ENCODE peak calls at places on chromosomes 12 and 14, in six cellular contexts. V, C, Z, F, O and B are unnamed samples.

GRCh38 chr14:104237651-104238423 is 99.5 kb downstream of the KIF26A start:
- DNase-seq in O (no peak), F (no peak), Z (no peak), C (no peak), V (peak), B (no peak)

GRCh38 chr12:124309744-124310143 is 14.9 kb downstream of the RFLNA start:
- DNase-seq in O (no peak), F (no peak), C (no peak), Z (no peak), V (no peak), B (no peak)

GRCh38 chr12:117968084-117968789 is 553 bp downstream of the KSR2 start:
- DNase-seq in V (peak), O (no peak), Z (no peak), C (no peak), F (no peak), B (no peak)

GRCh38 chr12:16153273-16153672 is 124.2 kb downstream of the SLC15A5 start:
- DNase-seq in Z (no peak), V (no peak), O (no peak), C (no peak), F (no peak), B (no peak)

GRCh38 chr14:51597511-51597920 is 54.2 kb upstream of the FRMD6 start:
- DNase-seq in F (no peak), C (no peak), Z (peak), O (peak), V (no peak), B (no peak)

GRCh38 chr14:36655571-36655962 is 6.1 kb upstream of the PAX9 start:
- DNase-seq in C (no peak), Z (no peak), V (no peak), O (no peak), F (no peak), B (no peak)

GRCh38 chr12:66279127-66279712 is 23.1 kb upstream of the HELB start:
- DNase-seq in F (peak), C (peak), O (no peak), Z (peak), V (no peak), B (no peak)

GRCh38 chr12:69348162-69348938 is at the start of gene LYZ:
- DNase-seq in Z (no peak), V (no peak), F (no peak), O (no peak), C (no peak), B (no peak)

GRCh38 chr12:4118601-4119156 is 154.9 kb upstream of the CCND2 start:
- DNase-seq in F (no peak), C (no peak), O (no peak), V (peak), Z (no peak), B (no peak)

GRCh38 chr14:37466003-37466622 is 128.9 kb downstream of the FOXA1 start:
- DNase-seq in Z (no peak), F (no peak), V (no peak), C (no peak), O (no peak), B (no peak)

GRCh38 chr12:29582677-29583076 is 85.2 kb upstream of the OVCH1 start:
- DNase-seq in V (no peak), Z (no peak), O (no peak), C (peak), F (no peak), B (no peak)

GRCh38 chr12:47039756-47040155 is 39.7 kb upstream of the PCED1B start:
- DNase-seq in Z (no peak), F (no peak), V (no peak), C (no peak), O (no peak), B (no peak)

GRCh38 chr12:91910871-91911388 is 234.7 kb downstream of the BTG1 start:
- DNase-seq in F (no peak), C (no peak), O (no peak), Z (no peak), V (no peak), B (no peak)

GRCh38 chr14:68975667-68976066 is 3.4 kb downstream of the ACTN1 start:
- DNase-seq in F (no peak), C (peak), O (peak), V (peak), Z (peak), B (no peak)

GRCh38 chr14:104734991-104735779 is 11.2 kb downstream of the ADSS1 start:
- DNase-seq in C (no peak), V (no peak), Z (no peak), O (no peak), F (no peak), B (no peak)

GRCh38 chr12:74538491-74539258 is 1.0 kb downstream of the ATXN7L3B start:
- DNase-seq in C (peak), V (no peak), F (no peak), Z (peak), O (no peak), B (no peak)

GRCh38 chr12:104684884-104685283 is 228.1 kb downstream of the CHST11 start:
- DNase-seq in F (no peak), O (peak), V (no peak), Z (peak), C (no peak), B (no peak)

GRCh38 chr12:51536159-51536558 is 54.9 kb upstream of the SCN8A start:
- DNase-seq in C (peak), F (no peak), Z (peak), O (no peak), V (no peak), B (no peak)

GRCh38 chr14:59507063-59507751 is 22.9 kb downstream of the JKAMP start:
- DNase-seq in F (peak), C (peak), Z (peak), O (peak), V (no peak), B (no peak)

GRCh38 chr12:79168687-79169086 is 304.1 kb downstream of the SYT1 start:
- DNase-seq in Z (no peak), C (no peak), F (no peak), O (no peak), V (no peak), B (no peak)

GRCh38 chr12:79174656-79175055 is 310.1 kb downstream of the SYT1 start:
- DNase-seq in V (no peak), Z (peak), F (no peak), C (peak), O (peak), B (no peak)
- TF ChIP-seq CTCF in V (no peak), Z (peak), F (no peak), C (peak), O (peak), B (no peak)

GRCh38 chr14:57293851-57294837 is 25.4 kb downstream of the AP5M1 start:
- DNase-seq in O (peak), F (no peak), C (peak), Z (peak), V (no peak), B (no peak)
- TF ChIP-seq CTCF in O (peak), F (peak), C (peak), Z (peak), V (no peak), B (no peak)

DNA sequence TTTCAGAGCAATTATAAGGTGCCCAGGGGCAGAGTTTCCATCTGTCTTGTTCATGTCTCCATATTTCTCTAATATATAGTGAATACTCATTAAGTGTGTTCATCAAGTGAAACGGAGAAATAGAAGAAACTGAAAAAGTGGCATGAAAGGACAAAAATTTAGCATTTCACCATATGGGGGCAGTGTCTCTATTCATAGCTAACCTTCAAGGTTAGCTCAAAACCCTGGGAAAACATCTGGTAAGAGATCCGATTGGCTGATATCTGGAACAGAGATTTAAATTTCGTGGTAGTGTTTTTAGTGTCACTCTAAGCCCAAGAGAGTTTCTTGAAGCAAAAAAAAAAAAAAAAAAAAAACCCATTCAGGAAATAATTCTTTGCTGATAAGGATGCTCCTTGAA is 367.5 kb downstream of the DAD1 start:
- DNase-seq in O (peak), Z (peak), C (peak), F (no peak), V (no peak), B (no peak)
- TF ChIP-seq CTCF in O (peak), Z (peak), C (peak), F (no peak), V (no peak), B (no peak)

DNA sequence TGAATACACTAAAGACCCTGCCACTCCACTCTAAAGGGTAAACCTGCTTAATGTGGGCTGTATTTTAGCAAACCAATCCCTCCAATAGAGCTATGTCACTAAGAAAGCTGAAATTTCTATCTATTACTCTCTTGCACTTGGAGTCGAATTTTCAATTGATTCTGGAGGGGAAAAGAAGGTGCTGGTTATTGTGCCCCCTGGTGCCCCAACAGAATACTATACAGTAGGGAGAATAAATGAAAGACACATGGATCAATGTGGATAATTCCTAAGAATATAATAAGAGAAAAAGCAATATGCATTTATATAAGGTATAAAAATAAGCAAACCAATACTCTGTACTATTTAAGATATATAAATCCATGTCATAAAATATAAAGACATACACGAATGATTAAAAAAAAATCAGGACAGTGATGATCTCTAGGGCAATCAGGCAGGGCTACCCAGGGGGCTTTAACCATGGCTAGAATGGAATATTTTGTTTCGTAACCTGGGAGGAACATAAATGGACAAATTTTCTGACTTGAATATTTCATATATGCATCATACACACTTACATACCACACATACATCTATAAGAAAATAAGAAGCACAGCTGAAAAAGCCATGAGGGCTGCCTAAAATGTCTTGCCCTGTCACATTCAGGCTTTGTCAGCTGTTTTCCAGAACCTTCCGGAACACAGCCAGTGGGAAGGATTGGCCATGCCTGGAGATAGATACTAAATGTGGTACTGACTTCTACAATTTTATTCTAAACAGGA is 54.4 kb downstream of the EFCAB11 start:
- DNase-seq in F (no peak), C (peak), Z (peak), O (peak), V (no peak), B (no peak)
- TF ChIP-seq CTCF in F (peak), C (peak), Z (peak), O (peak), V (no peak), B (peak)

GRCh38 chr12:54571166-54571856 is 17.1 kb downstream of the PPP1R1A start:
- DNase-seq in O (peak), V (no peak), Z (peak), C (peak), F (no peak), B (no peak)
- TF ChIP-seq CTCF in O (peak), V (no peak), Z (no peak), C (no peak), F (no peak), B (no peak)